ENCODE peak calls at places on chromosomes 4 and X, in eight cellular contexts. P is T-helper 1 cell; B is stimulated activated naive CD8-positive, alpha-beta T cell treated with anti-CD3 and anti-CD28 coated beads, Interleukin-15, Interleukin-2, amounts not matched to agents 100 U/mL and 50 U/mL, for 24 hours; W is putamen; Z is ovary; C is ELR; V is heart left ventricle; H is activated T-cell treated with anti-CD3 and anti-CD28 coated beads, Interleukin-2, amount 50 U/mL, for 1 hour. R is an unnamed sample.

GRCh38 chrX:5458300-5458699 is 770.4 kb downstream of the NLGN4X start:
- DNase-seq in P (no peak), B (no peak), W (no peak), Z (no peak), C (no peak), V (no peak), H (no peak), R (no peak)

GRCh38 chrX:118552501-118552900 is 56.9 kb downstream of the DOCK11 start:
- DNase-seq in P (no peak), B (no peak), W (no peak), Z (no peak), C (peak), V (no peak), H (no peak), R (no peak)

GRCh38 chrX:47059142-47059874 is 18.9 kb upstream of the RGN start:
- DNase-seq in P (no peak), B (no peak), W (no peak), Z (no peak), C (no peak), V (no peak), H (no peak), R (no peak)

GRCh38 chr4:69322055-69322454 is 41.8 kb downstream of the UGT2B28 start:
- DNase-seq in P (no peak), B (no peak), W (no peak), Z (no peak), C (peak), V (no peak), H (no peak), R (no peak)

GRCh38 chr4:151955721-151956340 is 195.0 kb upstream of the GATB start:
- DNase-seq in P (no peak), B (no peak), W (peak), Z (no peak), C (peak), V (no peak), H (no peak), R (no peak)

GRCh38 chr4:40316333-40316781 is 18.8 kb upstream of the CHRNA9 start:
- DNase-seq in P (peak), B (no peak), W (peak), Z (peak), C (peak), V (no peak), H (no peak), R (no peak)

GRCh38 chrX:131739823-131740222 is 195.9 kb downstream of the OR13H1 start:
- DNase-seq in P (no peak), B (no peak), W (no peak), Z (no peak), C (no peak), V (no peak), H (no peak), R (no peak)

GRCh38 chr4:90025248-90025647 is 101.9 kb upstream of the CCSER1 start:
- DNase-seq in P (no peak), B (no peak), W (no peak), Z (no peak), C (peak), V (no peak), H (no peak), R (peak)

GRCh38 chr4:153023692-153024394 is 87.7 kb downstream of the FHDC1 start:
- DNase-seq in P (no peak), B (no peak), W (no peak), Z (no peak), C (no peak), V (no peak), H (no peak), R (no peak)

GRCh38 chrX:3678287-3678686 is 35.2 kb downstream of the PRKX start:
- DNase-seq in P (no peak), B (no peak), W (no peak), Z (no peak), C (no peak), V (no peak), H (no peak), R (no peak)

GRCh38 chr4:17066972-17067371 is 168.5 kb upstream of the LDB2 start:
- DNase-seq in P (no peak), B (no peak), W (no peak), Z (no peak), C (peak), V (no peak), H (no peak), R (no peak)

GRCh38 chr4:40719008-40719623 is 30.6 kb upstream of the NSUN7 start:
- DNase-seq in P (no peak), B (no peak), W (no peak), Z (no peak), C (peak), V (no peak), H (no peak), R (peak)

GRCh38 chr4:165810726-165811125 is 62.3 kb upstream of the TLL1 start:
- DNase-seq in P (no peak), B (no peak), W (no peak), Z (no peak), C (peak), V (no peak), H (no peak), R (no peak)

GRCh38 chr4:98639523-98639922 is 18.9 kb downstream of the TSPAN5 start:
- DNase-seq in P (no peak), B (no peak), W (no peak), Z (no peak), C (no peak), V (no peak), H (no peak), R (no peak)

GRCh38 chr4:28555851-28556250 is 1695.2 kb downstream of the STIM2 start:
- DNase-seq in P (no peak), B (no peak), W (no peak), Z (no peak), C (no peak), V (no peak), H (no peak), R (no peak)

GRCh38 chrX:17164936-17165335 is 210.1 kb upstream of the NHS start:
- DNase-seq in P (no peak), B (no peak), W (no peak), Z (no peak), C (no peak), V (no peak), H (no peak), R (no peak)

GRCh38 chr4:80475781-80476180 is 140.3 kb downstream of the CFAP299 start:
- DNase-seq in P (no peak), B (no peak), W (no peak), Z (no peak), C (no peak), V (no peak), H (no peak), R (no peak)

GRCh38 chr4:109942292-109942926 is 29.7 kb downstream of the EGF start:
- DNase-seq in P (no peak), B (no peak), W (no peak), Z (no peak), C (no peak), V (no peak), H (no peak), R (no peak)

GRCh38 chr4:181418491-181418890 is 824.7 kb upstream of the TENM3 start:
- DNase-seq in P (no peak), B (no peak), W (no peak), Z (no peak), C (no peak), V (no peak), H (no peak), R (no peak)

GRCh38 chr4:2138846-2139500 is 79.8 kb downstream of the NAT8L start:
- DNase-seq in P (no peak), B (no peak), W (no peak), Z (no peak), C (no peak), V (no peak), H (no peak), R (peak)

GRCh38 chrX:74492720-74493201 is 71.5 kb downstream of the SLC16A2 start:
- DNase-seq in P (no peak), B (peak), W (no peak), Z (no peak), C (no peak), V (no peak), H (no peak), R (no peak)

GRCh38 chr4:74123065-74123728 is 24.2 kb upstream of the CXCL2 start:
- DNase-seq in P (no peak), B (no peak), W (no peak), Z (no peak), C (peak), V (no peak), H (no peak), R (no peak)

GRCh38 chr4:56531823-56532222 is 26.2 kb downstream of the ARL9 start:
- DNase-seq in P (no peak), B (no peak), W (no peak), Z (no peak), C (no peak), V (no peak), H (no peak), R (no peak)

GRCh38 chr4:126738926-126739325 is 893.8 kb upstream of the INTU start:
- DNase-seq in P (no peak), B (no peak), W (no peak), Z (no peak), C (peak), V (no peak), H (no peak), R (no peak)

GRCh38 chr4:107391009-107391629 is 328.9 kb downstream of the PAPSS1 start:
- DNase-seq in P (no peak), B (no peak), W (no peak), Z (no peak), C (no peak), V (no peak), H (no peak), R (no peak)

GRCh38 chrX:10900585-10901289 is 210.4 kb upstream of the HCCS start:
- DNase-seq in P (no peak), B (no peak), W (no peak), Z (no peak), C (peak), V (no peak), H (no peak), R (no peak)

GRCh38 chr4:168845897-168846296 is 164.2 kb downstream of the CBR4 start:
- DNase-seq in P (no peak), B (no peak), W (no peak), Z (no peak), C (no peak), V (no peak), H (no peak), R (no peak)

GRCh38 chr4:6221851-6222760 is 21.8 kb upstream of the JAKMIP1 start:
- DNase-seq in P (no peak), B (peak), W (peak), Z (peak), C (no peak), V (peak), H (peak), R (peak)

GRCh38 chrX:122943918-122944317 is 240.2 kb upstream of the GRIA3 start:
- DNase-seq in P (no peak), B (no peak), W (no peak), Z (no peak), C (peak), V (no peak), H (no peak), R (no peak)

GRCh38 chr4:160826339-160826679 is 1337.5 kb downstream of the FSTL5 start:
- DNase-seq in P (no peak), B (no peak), W (no peak), Z (no peak), C (no peak), V (no peak), H (no peak), R (no peak)

GRCh38 chr4:60729194-60729593 is 470.9 kb upstream of the ADGRL3 start:
- DNase-seq in P (no peak), B (no peak), W (peak), Z (no peak), C (peak), V (no peak), H (no peak), R (no peak)